ENCODE peak calls at places on chromosomes 7 and 10, in nine cellular contexts. B is gastrocnemius medialis, C is adrenal gland, V is Peyer's patch, S is heart left ventricle, I is transverse colon, Z is esophagus muscularis mucosa, Q is stomach, K is right lobe of liver. W is an unnamed sample.

GRCh38 chr10:120979435-120980315 is 128.5 kb downstream of the WDR11 start:
- DNase-seq in B (no peak), C (peak; percentile 73), V (peak; percentile 80), S (no peak), I (peak; percentile 81), Z (no peak), Q (peak; percentile 78), K (no peak), W (peak; percentile 58)

GRCh38 chr10:70565556-70566514 is 36.7 kb downstream of the PRF1 start:
- DNase-seq in B (no peak), C (no peak), V (no peak), S (no peak), I (no peak), Z (no peak), Q (no peak), K (peak; percentile 39), W (no peak)

GRCh38 chr7:84697506-84697905 is 489.4 kb downstream of the SEMA3D start:
- DNase-seq in B (no peak), C (no peak), V (no peak), S (no peak), I (no peak), Z (no peak), Q (no peak), K (no peak), W (no peak)

GRCh38 chr10:101708870-101709269 is 13.9 kb upstream of the FBXW4 start:
- DNase-seq in B (no peak), C (no peak), V (no peak), S (no peak), I (no peak), Z (no peak), Q (no peak), K (no peak), W (no peak)

GRCh38 chr10:28788767-28789166 is 111.4 kb downstream of the BAMBI start:
- DNase-seq in B (no peak), C (no peak), V (no peak), S (no peak), I (no peak), Z (no peak), Q (no peak), K (no peak), W (no peak)

GRCh38 chr10:80598084-80598798 is 60.5 kb downstream of the SH2D4B start:
- DNase-seq in B (no peak), C (no peak), V (no peak), S (no peak), I (no peak), Z (no peak), Q (no peak), K (peak; percentile 33), W (no peak)

GRCh38 chr10:117654105-117654504 is 111.6 kb downstream of the EMX2 start:
- DNase-seq in B (no peak), C (no peak), V (no peak), S (no peak), I (no peak), Z (no peak), Q (no peak), K (no peak), W (no peak)

GRCh38 chr7:81410471-81411117 is 359.3 kb downstream of the HGF start:
- DNase-seq in B (no peak), C (no peak), V (no peak), S (no peak), I (no peak), Z (no peak), Q (no peak), K (no peak), W (peak; percentile 45)

GRCh38 chr7:92964156-92964555 is 127.8 kb upstream of the CDK6 start:
- DNase-seq in B (no peak), C (no peak), V (no peak), S (no peak), I (no peak), Z (no peak), Q (no peak), K (no peak), W (no peak)

GRCh38 chr7:106772655-106773108 is 92.4 kb upstream of the PIK3CG start:
- DNase-seq in B (no peak), C (no peak), V (no peak), S (no peak), I (no peak), Z (no peak), Q (no peak), K (no peak), W (no peak)

GRCh38 chr7:54944179-54944578 is 74.6 kb upstream of the EGFR start:
- DNase-seq in B (no peak), C (no peak), V (no peak), S (no peak), I (no peak), Z (no peak), Q (no peak), K (no peak), W (no peak)

GRCh38 chr7:80896856-80897598 is 21.8 kb downstream of the SEMA3C start:
- DNase-seq in B (no peak), C (no peak), V (no peak), S (no peak), I (peak; percentile 31), Z (no peak), Q (no peak), K (no peak), W (no peak)

GRCh38 chr7:15168489-15168888 is 265.9 kb upstream of the DGKB start:
- DNase-seq in B (no peak), C (no peak), V (no peak), S (no peak), I (no peak), Z (no peak), Q (no peak), K (no peak), W (no peak)

GRCh38 chr10:4780097-4780496 is 45.9 kb upstream of the AKR1E2 start:
- DNase-seq in B (no peak), C (no peak), V (no peak), S (no peak), I (no peak), Z (no peak), Q (no peak), K (no peak), W (no peak)

GRCh38 chr10:120741415-120741814 is 109.7 kb upstream of the WDR11 start:
- DNase-seq in B (no peak), C (no peak), V (no peak), S (no peak), I (no peak), Z (no peak), Q (no peak), K (no peak), W (no peak)

GRCh38 chr10:34628174-34628802 is 186.8 kb downstream of the PARD3 start:
- DNase-seq in B (peak; percentile 20), C (peak; percentile 74), V (peak; percentile 66), S (peak; percentile 89), I (peak; percentile 76), Z (no peak), Q (peak; percentile 70), K (peak; percentile 65), W (peak; percentile 79)

GRCh38 chr10:43961523-43962345 is 313.1 kb upstream of the ZNF32 start:
- DNase-seq in B (no peak), C (peak; percentile 54), V (no peak), S (no peak), I (no peak), Z (peak; percentile 90), Q (no peak), K (no peak), W (no peak)

GRCh38 chr10:82318533-82318932 is 443.5 kb downstream of the NRG3 start:
- DNase-seq in B (no peak), C (no peak), V (no peak), S (no peak), I (no peak), Z (no peak), Q (no peak), K (no peak), W (no peak)

GRCh38 chr7:127751062-127751722 is 99.2 kb downstream of the SND1 start:
- DNase-seq in B (no peak), C (no peak), V (no peak), S (no peak), I (no peak), Z (no peak), Q (no peak), K (no peak), W (no peak)

GRCh38 chr10:119680668-119681070 is 29.5 kb downstream of the BAG3 start:
- DNase-seq in B (peak; percentile 56), C (no peak), V (no peak), S (peak; percentile 50), I (no peak), Z (no peak), Q (no peak), K (no peak), W (no peak)

GRCh38 chr10:123150986-123151738 is 3.0 kb upstream of the BUB3 start:
- DNase-seq in B (no peak), C (no peak), V (no peak), S (no peak), I (no peak), Z (peak; percentile 90), Q (no peak), K (no peak), W (no peak)

GRCh38 chr10:32239770-32240169 is 107.2 kb downstream of the EPC1 start:
- DNase-seq in B (no peak), C (no peak), V (no peak), S (no peak), I (no peak), Z (no peak), Q (no peak), K (no peak), W (no peak)

GRCh38 chr10:44993226-44993921 is 7.3 kb upstream of the ZNF22 start:
- DNase-seq in B (no peak), C (no peak), V (no peak), S (peak; percentile 24), I (no peak), Z (peak; percentile 60), Q (no peak), K (no peak), W (peak; percentile 11)
- H3K4me1 ChIP-seq in B (peaks cover 62% of the 10 kb centered on the region), C (no peaks in the 10 kb centered on the region), V (no peaks in the 10 kb centered on the region), S (peaks cover 70% of the 10 kb centered on the region), I (peaks cover 20% of the 10 kb centered on the region), Z (peaks cover 83% of the 10 kb centered on the region), Q (peaks cover 68% of the 10 kb centered on the region), K (no peaks in the 10 kb centered on the region), W (peaks cover 49% of the 10 kb centered on the region)

GRCh38 chr7:101625076-101625914 is 3.8 kb downstream of the MYL10 start:
- DNase-seq in B (no peak), C (no peak), V (no peak), S (no peak), I (no peak), Z (no peak), Q (no peak), K (no peak), W (peak; percentile 68)
- TF ChIP-seq CTCF in B (no peak), C (no peak), V (no peak), S (no peak), I (no peak), Z (no peak), Q (no peak), K (no peak), W (no peak)

GRCh38 chr10:68955786-68956532 is at the start of gene DDX21:
- DNase-seq in B (peak; percentile 83), C (peak; percentile 92), V (peak; percentile 90), S (peak; percentile 91), I (peak; percentile 93), Z (peak; percentile 97), Q (peak; percentile 90), K (peak; percentile 94), W (peak; percentile 95)
- TF ChIP-seq POLR2A in B (peak; percentile 84), C (peak; percentile 55), V (peak; percentile 30), S (no peak), I (peak; percentile 82), Z (peak; percentile 64), Q (no peak), K (peak; percentile 87), W (no peak)

DNA sequence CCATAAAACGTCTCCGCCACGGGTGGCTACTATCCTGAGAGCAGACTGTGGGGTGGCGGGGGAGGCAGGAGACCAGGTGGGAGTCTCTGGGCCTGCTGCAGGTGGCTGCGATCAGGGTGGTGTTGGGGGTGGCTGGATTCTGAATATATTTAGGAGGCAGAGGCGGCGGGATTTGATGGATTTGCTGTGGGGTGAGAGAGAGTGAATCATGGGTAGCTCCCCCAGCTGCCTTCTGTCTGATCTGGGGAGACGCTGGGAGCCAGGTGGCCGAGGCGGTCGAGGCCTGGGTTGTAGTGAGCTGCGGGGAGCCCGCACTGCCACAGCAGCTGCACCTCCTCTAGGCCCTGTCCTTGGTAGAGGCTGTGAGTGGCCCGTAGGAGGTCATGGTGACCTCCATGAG is 48.2 kb upstream of the PFKFB3 start:
- DNase-seq in B (no peak), C (no peak), V (no peak), S (no peak), I (no peak), Z (no peak), Q (no peak), K (no peak), W (no peak)
- H3K4me1 ChIP-seq in B (peaks cover 15% of the 10 kb centered on the region), C (no peaks in the 10 kb centered on the region), V (peaks cover 8% of the 10 kb centered on the region), S (no peaks in the 10 kb centered on the region), I (no peaks in the 10 kb centered on the region), Z (peaks cover 11% of the 10 kb centered on the region), Q (peaks cover 9% of the 10 kb centered on the region), K (no peaks in the 10 kb centered on the region), W (peaks cover 8% of the 10 kb centered on the region)

W was measured in testis.